ENCODE peak calls at places on chromosome 22, in nine cellular contexts. L is Peyer's patch; E is activated CD8-positive, alpha-beta memory T cell treated with anti-CD3 and anti-CD28 coated beads, Interleukin-2, amount 50 U/mL, for 4 hours; B is nucleus accumbens; K is amniotic stem cell; Y is stimulated activated CD4-positive, alpha-beta T cell treated with anti-CD3 and anti-CD28 coated beads, Interleukin-2, amount 100 ng/mL, for 48 hours; D is fibroblast of lung; U is head of caudate nucleus; G is amniotic epithelial cell. R is an unnamed sample.

GRCh38 chr22:23901600-23901999 is 7.4 kb downstream of the MIF start:
- DNase-seq in L (no peak), E (no peak), B (no peak), K (no peak), Y (no peak), D (no peak), U (no peak), G (no peak), R (no peak)

GRCh38 chr22:27443315-27443714 is 358.2 kb downstream of the MN1 start:
- DNase-seq in L (no peak), E (no peak), B (no peak), K (no peak), Y (no peak), D (no peak), U (no peak), G (no peak), R (no peak)

GRCh38 chr22:37559901-37560681 is at the start of gene CDC42EP1:
- DNase-seq in L (no peak), E (no peak), B (peak), K (no peak), Y (no peak), D (peak), U (peak), G (peak), R (no peak)

GRCh38 chr22:22245256-22245909 is 797 bp downstream of the VPREB1 start:
- DNase-seq in L (no peak), E (no peak), B (no peak), K (no peak), Y (no peak), D (no peak), U (no peak), G (no peak), R (no peak)

GRCh38 chr22:29023172-29023796 is 38.3 kb downstream of the C22orf31 start:
- DNase-seq in L (no peak), E (no peak), B (no peak), K (no peak), Y (no peak), D (no peak), U (no peak), G (no peak), R (no peak)

GRCh38 chr22:21032843-21033688 is 705 bp upstream of the SLC7A4 start:
- DNase-seq in L (no peak), E (no peak), B (no peak), K (no peak), Y (no peak), D (no peak), U (no peak), G (peak), R (no peak)

GRCh38 chr22:45562537-45563361 is 60.1 kb downstream of the FBLN1 start:
- DNase-seq in L (no peak), E (no peak), B (no peak), K (no peak), Y (no peak), D (no peak), U (no peak), G (no peak), R (no peak)

GRCh38 chr22:26646158-26646557 is 11.2 kb upstream of the MIAT start:
- DNase-seq in L (no peak), E (no peak), B (no peak), K (no peak), Y (no peak), D (no peak), U (no peak), G (peak), R (no peak)

GRCh38 chr22:46661221-46661851 is 41.1 kb downstream of the GRAMD4 start:
- DNase-seq in L (no peak), E (peak), B (no peak), K (no peak), Y (no peak), D (peak), U (peak), G (peak), R (peak)

GRCh38 chr22:46057762-46058420 is 80.9 kb upstream of the WNT7B start:
- DNase-seq in L (peak), E (no peak), B (no peak), K (no peak), Y (no peak), D (peak), U (peak), G (no peak), R (peak)

GRCh38 chr22:36257948-36258674 is 5.2 kb downstream of the APOL1 start:
- DNase-seq in L (no peak), E (no peak), B (no peak), K (no peak), Y (no peak), D (no peak), U (no peak), G (no peak), R (no peak)

GRCh38 chr22:39658367-39658766 is 87.8 kb downstream of the CACNA1I start:
- DNase-seq in L (peak), E (no peak), B (no peak), K (no peak), Y (no peak), D (no peak), U (no peak), G (peak), R (no peak)

GRCh38 chr22:33825761-33826160 is 94.5 kb downstream of the LARGE1 start:
- DNase-seq in L (no peak), E (no peak), B (no peak), K (no peak), Y (no peak), D (no peak), U (no peak), G (no peak), R (no peak)

GRCh38 chr22:23408321-23408720 is 171.8 kb downstream of the IGLL1 start:
- DNase-seq in L (no peak), E (no peak), B (no peak), K (no peak), Y (no peak), D (no peak), U (no peak), G (no peak), R (no peak)

GRCh38 chr22:38034278-38034882 is 22.8 kb upstream of the PICK1 start:
- DNase-seq in L (no peak), E (no peak), B (peak), K (peak), Y (no peak), D (peak), U (peak), G (peak), R (no peak)

GRCh38 chr22:40875111-40875510 is 13.2 kb upstream of the DNAJB7 start:
- DNase-seq in L (no peak), E (no peak), B (no peak), K (no peak), Y (no peak), D (no peak), U (no peak), G (no peak), R (no peak)

GRCh38 chr22:38314992-38315800 is 2.0 kb downstream of the CSNK1E start:
- DNase-seq in L (peak), E (no peak), B (no peak), K (no peak), Y (no peak), D (peak), U (peak), G (no peak), R (no peak)

GRCh38 chr22:42983470-42983869 is 31.5 kb downstream of the PACSIN2 start:
- DNase-seq in L (no peak), E (no peak), B (no peak), K (no peak), Y (no peak), D (no peak), U (no peak), G (no peak), R (no peak)

GRCh38 chr22:49427941-49428340 is 399.7 kb downstream of the BRD1 start:
- DNase-seq in L (no peak), E (no peak), B (no peak), K (no peak), Y (no peak), D (no peak), U (no peak), G (no peak), R (no peak)

GRCh38 chr22:47954107-47954506 is 1191.7 kb downstream of the TBC1D22A start:
- DNase-seq in L (no peak), E (no peak), B (no peak), K (no peak), Y (no peak), D (no peak), U (no peak), G (no peak), R (no peak)

GRCh38 chr22:24120029-24120428 is 61.3 kb upstream of the SUSD2 start:
- DNase-seq in L (no peak), E (no peak), B (no peak), K (no peak), Y (no peak), D (peak), U (no peak), G (no peak), R (no peak)

GRCh38 chr22:46815896-46816721 is 53.7 kb downstream of the TBC1D22A start:
- DNase-seq in L (no peak), E (no peak), B (no peak), K (peak), Y (no peak), D (peak), U (no peak), G (peak), R (no peak)

GRCh38 chr22:28185130-28185529 is 266.1 kb upstream of the PITPNB start:
- DNase-seq in L (no peak), E (no peak), B (no peak), K (no peak), Y (no peak), D (no peak), U (no peak), G (no peak), R (no peak)

GRCh38 chr22:50544746-50545253 is 899 bp upstream of the KLHDC7B start:
- DNase-seq in L (no peak), E (no peak), B (no peak), K (no peak), Y (no peak), D (no peak), U (no peak), G (peak), R (peak)

GRCh38 chr22:38016182-38017078 is 32.1 kb upstream of the SOX10 start:
- DNase-seq in L (no peak), E (no peak), B (peak), K (no peak), Y (no peak), D (peak), U (peak), G (no peak), R (no peak)

GRCh38 chr22:32080904-32081303 is 37.8 kb downstream of the SLC5A1 start:
- DNase-seq in L (no peak), E (no peak), B (no peak), K (no peak), Y (peak), D (peak), U (no peak), G (peak), R (no peak)

GRCh38 chr22:23359583-23360123 is 179.3 kb downstream of the BCR start:
- DNase-seq in L (no peak), E (no peak), B (no peak), K (no peak), Y (no peak), D (no peak), U (no peak), G (no peak), R (no peak)